ENCODE peak calls at places on chromosomes 7 and 10, in ten cellular contexts. P, W, G, K, H, D, V, I, Z and N are unnamed samples.

GRCh38 chr7:87709258-87709657 is 81.1 kb downstream of the RUNDC3B start:
- DNase-seq in P (no peak), W (no peak), G (no peak), K (peak; percentile 39), H (no peak), D (no peak), V (no peak), I (no peak), Z (no peak), N (no peak)

GRCh38 chr7:114155106-114155765 is 236.4 kb upstream of the PPP1R3A start:
- DNase-seq in P (no peak), W (no peak), G (no peak), K (no peak), H (no peak), D (no peak), V (no peak), I (no peak), Z (no peak), N (no peak)

GRCh38 chr7:134028853-134029252 is 98.3 kb upstream of the LRGUK start:
- DNase-seq in P (no peak), W (no peak), G (no peak), K (peak; percentile 49), H (no peak), D (no peak), V (no peak), I (no peak), Z (no peak), N (no peak)

GRCh38 chr10:114404171-114405010 is at the start of gene AFAP1L2:
- DNase-seq in P (no peak), W (no peak), G (peak; percentile 77), K (peak; percentile 58), H (no peak), D (peak; percentile 39), V (peak; percentile 65), I (no peak), Z (peak; percentile 65), N (no peak)

GRCh38 chr10:108861181-108861754 is 1062.0 kb downstream of the XPNPEP1 start:
- DNase-seq in P (no peak), W (no peak), G (no peak), K (no peak), H (no peak), D (no peak), V (no peak), I (no peak), Z (no peak), N (no peak)

GRCh38 chr10:89078729-89079672 is 88.4 kb downstream of the FAS start:
- DNase-seq in P (peak; percentile 61), W (no peak), G (no peak), K (no peak), H (no peak), D (peak; percentile 27), V (no peak), I (no peak), Z (no peak), N (no peak)

GRCh38 chr10:59622320-59622901 is 87.2 kb downstream of the SLC16A9 start:
- DNase-seq in P (peak; percentile 81), W (peak; percentile 54), G (peak; percentile 65), K (peak; percentile 70), H (peak; percentile 42), D (peak; percentile 73), V (peak; percentile 13), I (no peak), Z (peak; percentile 27), N (no peak)

GRCh38 chr10:83983578-83984255 is 155.6 kb upstream of the GHITM start:
- DNase-seq in P (peak; percentile 18), W (no peak), G (no peak), K (peak; percentile 66), H (no peak), D (peak; percentile 9), V (no peak), I (no peak), Z (no peak), N (no peak)

GRCh38 chr10:124697837-124698559 is 46.2 kb downstream of the FAM53B start:
- DNase-seq in P (no peak), W (no peak), G (peak; percentile 41), K (no peak), H (no peak), D (no peak), V (peak; percentile 24), I (peak; percentile 63), Z (peak; percentile 63), N (peak; percentile 54)

GRCh38 chr10:87661861-87662785 is 2.4 kb downstream of the PAPSS2 start:
- DNase-seq in P (peak; percentile 55), W (no peak), G (no peak), K (no peak), H (no peak), D (peak; percentile 50), V (no peak), I (no peak), Z (no peak), N (no peak)

GRCh38 chr7:150675714-150676113 is 9.8 kb upstream of the GIMAP2 start:
- DNase-seq in P (no peak), W (no peak), G (no peak), K (no peak), H (no peak), D (no peak), V (no peak), I (no peak), Z (no peak), N (no peak)

GRCh38 chr10:18321371-18321770 is 181.1 kb downstream of the CACNB2 start:
- DNase-seq in P (no peak), W (no peak), G (no peak), K (no peak), H (no peak), D (no peak), V (no peak), I (no peak), Z (no peak), N (no peak)

DNA sequence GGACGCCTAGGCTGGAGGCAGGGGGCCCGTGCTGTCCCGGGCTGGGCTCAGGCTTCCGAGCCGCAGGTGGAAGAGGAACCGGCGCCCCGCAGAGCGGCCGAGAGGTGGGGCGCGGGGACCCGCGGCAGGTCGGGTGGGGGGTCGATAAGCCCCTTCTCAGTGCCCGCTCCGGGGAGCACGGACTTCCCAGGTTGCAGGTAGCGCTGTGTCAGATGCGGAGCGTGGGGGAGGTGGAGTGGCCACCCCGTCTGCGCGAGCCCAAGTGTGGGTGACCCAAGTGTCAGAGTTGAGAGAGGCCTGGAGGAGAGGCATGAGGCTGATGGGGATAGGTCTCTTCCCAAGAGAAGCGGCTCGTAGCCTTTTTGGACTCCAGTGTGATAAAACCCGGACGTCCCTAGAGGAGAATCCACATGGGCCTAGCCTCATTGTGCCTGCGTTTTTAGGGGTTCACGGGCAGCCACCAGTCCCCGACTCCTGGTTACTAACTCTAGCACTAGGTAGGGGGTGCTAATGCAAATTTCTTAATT is 580 bp downstream of the EEPD1 start:
- DNase-seq in P (no peak), W (no peak), G (no peak), K (no peak), H (peak; percentile 38), D (peak; percentile 6), V (peak; percentile 18), I (peak; percentile 82), Z (no peak), N (peak; percentile 29)
- TF ChIP-seq CTCF in P (no peak), W (no peak), G (no peak), K (no peak), H (no peak), D (no peak), V (no peak), I (no peak), Z (no peak), N (no peak)

DNA sequence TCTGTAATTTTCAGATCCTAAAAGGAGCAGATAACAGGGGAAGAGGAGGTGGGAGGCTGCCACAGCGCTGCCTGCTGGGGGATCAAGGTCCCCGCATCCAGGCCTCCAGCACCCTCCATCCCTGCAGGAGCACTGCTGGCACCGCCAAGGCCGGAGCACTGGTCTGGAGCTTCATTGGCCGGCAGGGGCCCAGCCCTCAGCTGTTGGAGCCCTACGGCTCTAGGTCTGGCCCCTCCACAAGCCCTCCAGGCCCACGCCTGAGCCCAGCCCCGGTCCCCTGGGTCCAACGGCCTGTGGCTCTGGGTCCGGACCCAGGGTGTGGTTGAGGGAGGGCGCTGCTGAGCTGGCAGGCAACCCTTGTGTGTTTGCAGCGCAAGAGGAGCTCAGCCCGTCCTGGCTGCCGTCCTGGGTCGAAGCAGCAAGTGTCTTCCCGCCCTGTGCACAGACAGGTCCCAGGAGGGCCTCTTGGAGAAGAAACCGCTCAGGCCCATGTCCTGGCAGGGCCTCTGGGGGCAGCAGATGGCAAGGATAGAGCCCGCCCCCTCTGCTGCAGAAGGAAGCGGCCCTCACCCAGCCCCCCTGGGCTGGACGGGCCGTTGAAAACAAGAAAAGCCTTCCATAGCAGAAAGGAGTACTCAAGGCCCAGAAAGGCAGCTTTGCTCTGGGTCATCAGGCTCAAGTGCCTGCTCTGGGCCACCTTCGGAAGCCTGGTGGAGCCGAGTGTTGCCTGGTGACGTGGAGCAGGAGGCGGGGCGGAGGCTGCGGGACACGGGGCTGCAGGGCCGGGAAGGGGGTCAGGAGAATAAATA is 54.3 kb upstream of the TNRC18 start:
- DNase-seq in P (no peak), W (no peak), G (peak; percentile 43), K (peak; percentile 83), H (no peak), D (no peak), V (peak; percentile 35), I (no peak), Z (peak; percentile 74), N (no peak)
- TF ChIP-seq CTCF in P (peak; percentile 36), W (no peak), G (no peak), K (peak; percentile 56), H (peak; percentile 33), D (peak; percentile 18), V (no peak), I (peak; percentile 30), Z (peak; percentile 26), N (peak; percentile 15)

GRCh38 chr7:140604076-140604475 is 36.5 kb downstream of the DENND2A start:
- DNase-seq in P (no peak), W (no peak), G (no peak), K (no peak), H (no peak), D (no peak), V (no peak), I (no peak), Z (no peak), N (no peak)

GRCh38 chr7:140601566-140602174 is 38.9 kb downstream of the DENND2A start:
- DNase-seq in P (no peak), W (no peak), G (no peak), K (no peak), H (no peak), D (no peak), V (no peak), I (peak; percentile 51), Z (no peak), N (no peak)

GRCh38 chr7:140604760-140605159 is 35.9 kb downstream of the DENND2A start:
- DNase-seq in P (peak; percentile 33), W (no peak), G (no peak), K (no peak), H (no peak), D (no peak), V (no peak), I (peak; percentile 21), Z (no peak), N (no peak)

GRCh38 chr7:140607441-140607989 is 33.1 kb downstream of the DENND2A start:
- DNase-seq in P (peak; percentile 27), W (no peak), G (peak; percentile 47), K (no peak), H (peak; percentile 28), D (peak; percentile 92), V (no peak), I (peak; percentile 68), Z (no peak), N (no peak)

GRCh38 chr7:140605337-140605736 is 35.3 kb downstream of the DENND2A start:
- DNase-seq in P (peak; percentile 71), W (no peak), G (no peak), K (peak; percentile 47), H (no peak), D (no peak), V (no peak), I (peak; percentile 0), Z (no peak), N (no peak)
- TF ChIP-seq CTCF in P (peak; percentile 32), W (no peak), G (no peak), K (peak; percentile 33), H (no peak), D (no peak), V (no peak), I (no peak), Z (no peak), N (no peak)

GRCh38 chr7:116524609-116525297 is at the start of gene CAV1:
- DNase-seq in P (peak; percentile 97), W (no peak), G (peak; percentile 74), K (peak; percentile 78), H (peak; percentile 89), D (peak; percentile 93), V (peak; percentile 93), I (peak; percentile 89), Z (peak; percentile 53), N (no peak)
- TF ChIP-seq CTCF in P (peak; percentile 49), W (no peak), G (no peak), K (peak; percentile 13), H (no peak), D (peak; percentile 10), V (peak; percentile 18), I (peak; percentile 25), Z (no peak), N (no peak)